ENCODE peak calls at places on chromosomes 1 and 21, in five cellular contexts. N is activated CD4-positive, alpha-beta memory T cell treated with anti-CD3 and anti-CD28 coated beads, Interleukin-2, amount 10 ng/mL, durations not matched to agents 7 days and 5 days; E is stimulated activated CD4-positive, alpha-beta T cell treated with anti-CD3 and anti-CD28 coated beads, Interleukin-15, amount 100 ng/mL, for 1 hour; U is PC-9; Y is psoas muscle. K is an unnamed sample.

GRCh38 chr1:213568929-213569815 is 418.6 kb upstream of the PROX1 start:
- DNase-seq in E (no peak), N (no peak), Y (no peak), U (peak; percentile 98), K (no peak)

GRCh38 chr1:111197598-111198289 is 2.7 kb downstream of the DENND2D start:
- DNase-seq in Y (no peak), U (no peak), N (peak; percentile 71), E (no peak), K (no peak)

GRCh38 chr1:94535879-94536278 is 5.7 kb downstream of the F3 start:
- DNase-seq in Y (no peak), U (no peak), E (no peak), N (no peak), K (no peak)

GRCh38 chr1:150764617-150765090 is 924 bp downstream of the CTSS start:
- DNase-seq in U (peak; percentile 42), N (no peak), Y (no peak), E (no peak), K (no peak)

GRCh38 chr1:243596441-243597183 is 253.4 kb downstream of the AKT3 start:
- DNase-seq in U (no peak), E (no peak), N (peak; percentile 57), Y (no peak), K (no peak)

GRCh38 chr21:34035619-34036354 is 37.6 kb upstream of the MRPS6 start:
- DNase-seq in E (no peak), U (no peak), Y (no peak), N (no peak), K (no peak)

GRCh38 chr1:231037585-231038517 is 2.2 kb downstream of the FAM89A start:
- DNase-seq in E (no peak), N (no peak), U (no peak), Y (no peak), K (no peak)

GRCh38 chr1:21933397-21934248 is 3.5 kb downstream of the HSPG2 start:
- DNase-seq in U (no peak), Y (peak; percentile 76), N (no peak), E (no peak), K (peak; percentile 84)

GRCh38 chr1:19206947-19207346 is 3.1 kb downstream of the UBR4 start:
- DNase-seq in Y (no peak), E (no peak), N (no peak), U (no peak), K (no peak)

GRCh38 chr1:17632541-17633193 is 93.2 kb downstream of the ARHGEF10L start:
- DNase-seq in E (no peak), Y (no peak), U (peak; percentile 59), N (no peak), K (no peak)

GRCh38 chr1:57591854-57592253 is 168.0 kb upstream of the DAB1 start:
- DNase-seq in E (no peak), N (no peak), Y (no peak), U (no peak), K (no peak)

GRCh38 chr21:44596068-44596725 is 3.9 kb upstream of the KRTAP10-6 start:
- DNase-seq in U (peak; percentile 47), N (no peak), Y (no peak), E (no peak), K (no peak)

GRCh38 chr1:24952413-24952841 is 22.4 kb upstream of the RUNX3 start:
- DNase-seq in Y (no peak), E (no peak), U (no peak), N (peak; percentile 65), K (no peak)

GRCh38 chr1:219189021-219189824 is 15.5 kb downstream of the LYPLAL1 start:
- DNase-seq in Y (no peak), E (no peak), N (no peak), U (no peak), K (no peak)

GRCh38 chr1:38153426-38154088 is 107.0 kb upstream of the POU3F1 start:
- DNase-seq in N (no peak), Y (no peak), E (no peak), U (no peak), K (no peak)

GRCh38 chr1:217029311-217030157 is 306.3 kb upstream of the ESRRG start:
- DNase-seq in E (no peak), N (no peak), U (peak; percentile 91), Y (no peak), K (peak; percentile 50)

GRCh38 chr1:159172599-159173291 is 1.3 kb downstream of the CADM3 start:
- DNase-seq in Y (peak; percentile 37), N (no peak), U (no peak), E (no peak), K (no peak)

GRCh38 chr1:50735443-50735842 is 224.6 kb downstream of the FAF1 start:
- DNase-seq in E (no peak), N (no peak), Y (no peak), U (no peak), K (no peak)

GRCh38 chr1:226938903-226939438 is 1.1 kb upstream of the COQ8A start:
- DNase-seq in E (no peak), U (peak; percentile 69), N (no peak), Y (no peak), K (no peak)

GRCh38 chr1:156368157-156368658 is 803 bp upstream of the RHBG start:
- DNase-seq in N (no peak), Y (no peak), U (no peak), E (no peak), K (no peak)

GRCh38 chr1:201751872-201752271 is 77.1 kb upstream of the IPO9 start:
- DNase-seq in N (no peak), E (no peak), Y (no peak), U (no peak), K (no peak)

GRCh38 chr1:238484121-238484520 is 593.4 kb upstream of the ZP4 start:
- DNase-seq in U (no peak), N (no peak), Y (no peak), E (no peak), K (no peak)

GRCh38 chr1:214637125-214637524 is 34.1 kb downstream of the CENPF start:
- DNase-seq in U (peak; percentile 53), E (no peak), N (no peak), Y (no peak), K (no peak)

GRCh38 chr1:74505889-74506288 is 6.5 kb downstream of the LRRC53 start:
- DNase-seq in U (no peak), Y (no peak), N (no peak), E (no peak), K (no peak)

GRCh38 chr21:31145271-31145801 is 107.1 kb upstream of the KRTAP19-8 start:
- DNase-seq in E (no peak), N (no peak), Y (no peak), U (no peak), K (no peak)

GRCh38 chr1:206911064-206911663 is 10.6 kb downstream of the FCMR start:
- DNase-seq in E (no peak), U (peak; percentile 53), Y (no peak), N (peak; percentile 36), K (no peak)

K was measured in lower lobe of right lung.